ENCODE peak calls at places on chromosome 16, in seven cellular contexts. S, Q, W, O, T, P and H are unnamed samples.
A peak's percentile ranks its signal among the peaks of the same experiment; 100 is the strongest.

GRCh38 chr16:11796227-11797165 is 562 bp downstream of the ZC3H7A start:
- DNase-seq in S (peak; percentile 47), Q (peak; percentile 68), W (peak; percentile 66), O (peak; percentile 80), T (peak; percentile 64), P (peak; percentile 44), H (peak; percentile 83)

GRCh38 chr16:67198238-67198734 is 645 bp upstream of the ELMO3 start:
- DNase-seq in S (peak; percentile 66), Q (peak; percentile 78), W (no peak), O (no peak), T (no peak), P (peak; percentile 29), H (peak; percentile 72)

GRCh38 chr16:58105619-58106018 is 23.6 kb downstream of the CFAP20 start:
- DNase-seq in S (no peak), Q (no peak), W (no peak), O (no peak), T (no peak), P (no peak), H (no peak)

GRCh38 chr16:87570938-87571867 is 31.1 kb upstream of the JPH3 start:
- DNase-seq in S (peak; percentile 76), Q (peak; percentile 66), W (peak; percentile 44), O (peak; percentile 52), T (no peak), P (peak; percentile 53), H (peak; percentile 83)

GRCh38 chr16:53207810-53208752 is 153.3 kb downstream of the CHD9 start:
- DNase-seq in S (peak; percentile 92), Q (peak; percentile 32), W (peak; percentile 20), O (peak; percentile 41), T (no peak), P (peak; percentile 83), H (peak; percentile 48)

GRCh38 chr16:29825145-29826044 is 5.1 kb downstream of the MVP start:
- DNase-seq in S (peak; percentile 78), Q (peak; percentile 70), W (peak; percentile 86), O (peak; percentile 80), T (peak; percentile 79), P (peak; percentile 90), H (peak; percentile 81)

GRCh38 chr16:10349851-10350250 is 36.0 kb upstream of the ATF7IP2 start:
- DNase-seq in S (no peak), Q (no peak), W (no peak), O (no peak), T (no peak), P (no peak), H (no peak)

GRCh38 chr16:67471758-67472384 is 9.1 kb downstream of the ATP6V0D1 start:
- DNase-seq in S (no peak), Q (no peak), W (no peak), O (no peak), T (no peak), P (no peak), H (no peak)

GRCh38 chr16:85850344-85850880 is 48.5 kb upstream of the IRF8 start:
- DNase-seq in S (no peak), Q (no peak), W (no peak), O (no peak), T (no peak), P (no peak), H (no peak)

GRCh38 chr16:20761175-20761574 is 2.6 kb upstream of the ACSM3 start:
- DNase-seq in S (no peak), Q (no peak), W (no peak), O (no peak), T (no peak), P (no peak), H (no peak)

GRCh38 chr16:73172621-73173312 is 124.8 kb upstream of the ZFHX3 start:
- DNase-seq in S (no peak), Q (peak; percentile 86), W (peak; percentile 75), O (peak; percentile 77), T (peak; percentile 85), P (peak; percentile 91), H (peak; percentile 76)

DNA sequence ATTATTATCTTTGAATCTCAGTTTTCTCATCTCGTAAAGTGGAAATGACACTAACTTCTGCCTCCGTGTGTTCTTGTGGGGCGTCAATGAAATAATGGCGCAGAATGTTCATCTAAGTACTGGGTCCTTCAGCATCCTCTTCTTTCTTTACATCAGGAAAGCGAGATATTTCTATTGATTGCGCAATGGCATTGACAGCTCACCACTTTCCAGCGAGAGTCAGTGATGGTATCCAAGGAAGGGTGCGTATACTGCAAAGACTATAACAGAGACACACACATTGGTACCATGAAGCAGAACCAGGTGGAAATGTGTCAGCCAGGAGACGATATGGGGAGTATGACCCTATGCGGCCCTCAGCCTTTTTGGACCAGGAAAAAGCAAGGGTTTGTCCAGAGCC is 162.1 kb downstream of the SHISA9 start:
- DNase-seq in S (no peak), Q (no peak), W (no peak), O (no peak), T (no peak), P (no peak), H (no peak)
- TF ChIP-seq POLR2A in S (no peak), Q (no peak), W (no peak), O (no peak), T (no peak), P (no peak), H (no peak)

GRCh38 chr16:78310990-78311561 is 211.6 kb downstream of the WWOX start:
- DNase-seq in S (no peak), Q (no peak), W (no peak), O (no peak), T (no peak), P (peak; percentile 2), H (no peak)
- H3K4me3 ChIP-seq in S (no peak overlapping the region), Q (no peak overlapping the region), W (no peak overlapping the region), O (no peak overlapping the region), T (no peak overlapping the region), P (no peak overlapping the region), H (no peak overlapping the region)

DNA sequence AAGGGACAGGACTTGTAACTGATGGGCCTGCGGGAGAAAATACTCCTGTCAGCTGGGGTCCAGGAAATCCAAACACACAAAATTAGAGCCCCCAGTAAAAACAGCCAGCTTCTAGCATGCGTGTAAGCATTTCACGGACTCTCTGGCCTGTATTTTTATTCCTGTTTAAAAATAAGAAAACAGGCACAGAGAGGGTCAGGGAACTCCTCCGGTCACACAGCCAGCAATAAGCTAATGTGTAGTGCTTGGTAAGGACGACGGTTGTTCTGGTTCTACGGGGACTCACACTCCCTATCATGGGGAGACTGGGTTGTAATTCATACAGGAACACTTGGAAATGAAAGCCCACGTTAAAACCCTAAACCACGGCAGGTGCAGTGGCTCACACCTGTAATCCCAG is 1.5 kb upstream of the TCF25 start:
- DNase-seq in S (no peak), Q (no peak), W (no peak), O (no peak), T (no peak), P (no peak), H (no peak)
- TF ChIP-seq POLR2A in S (no peak), Q (no peak), W (no peak), O (no peak), T (no peak), P (no peak), H (no peak)

GRCh38 chr16:89095401-89095974 is 1.8 kb downstream of the ACSF3 start:
- DNase-seq in S (no peak), Q (no peak), W (no peak), O (no peak), T (no peak), P (no peak), H (no peak)
- H3K4me3 ChIP-seq in S (no peak overlapping the region), Q (no peak overlapping the region), W (no peak overlapping the region), O (peak overlapping the region; percentile 98), T (no peak overlapping the region), P (no peak overlapping the region), H (no peak overlapping the region)

GRCh38 chr16:88646345-88647034 is 4.4 kb downstream of the CYBA start:
- DNase-seq in S (no peak), Q (no peak), W (no peak), O (no peak), T (no peak), P (no peak), H (no peak)

GRCh38 chr16:88649195-88649923 is 1.5 kb downstream of the CYBA start:
- DNase-seq in S (no peak), Q (peak; percentile 41), W (no peak), O (no peak), T (no peak), P (no peak), H (no peak)

GRCh38 chr16:88645455-88645854 is 5.4 kb downstream of the CYBA start:
- DNase-seq in S (no peak), Q (no peak), W (no peak), O (no peak), T (no peak), P (no peak), H (no peak)

GRCh38 chr16:88645941-88646340 is 4.9 kb downstream of the CYBA start:
- DNase-seq in S (no peak), Q (no peak), W (no peak), O (no peak), T (no peak), P (no peak), H (no peak)

GRCh38 chr16:88647178-88648070 is 3.4 kb downstream of the CYBA start:
- DNase-seq in S (no peak), Q (no peak), W (no peak), O (no peak), T (no peak), P (no peak), H (no peak)
- TF ChIP-seq POLR2A in S (no peak), Q (no peak), W (no peak), O (no peak), T (no peak), P (no peak), H (no peak)

GRCh38 chr16:62035115-62036092 is 834 bp downstream of the CDH8 start:
- DNase-seq in S (no peak), Q (no peak), W (no peak), O (no peak), T (no peak), P (no peak), H (no peak)
- H3K4me3 ChIP-seq in S (peak overlapping the region; percentile 24), Q (no peak overlapping the region), W (no peak overlapping the region), O (peak overlapping the region; percentile 53), T (peak overlapping the region; percentile 20), P (no peak overlapping the region), H (no peak overlapping the region)

GRCh38 chr16:81094771-81095251 is 1.4 kb downstream of the GCSH start:
- DNase-seq in S (no peak), Q (no peak), W (peak; percentile 17), O (no peak), T (no peak), P (peak; percentile 16), H (no peak)
- TF ChIP-seq POLR2A in S (no peak), Q (no peak), W (no peak), O (no peak), T (no peak), P (no peak), H (no peak)